ENCODE peak calls at places on chromosome 13, in seven cellular contexts. One of them, this sample, is unnamed.
A peak's percentile ranks its signal among the peaks of the same experiment; 100 is the strongest.

GRCh38 chr13:46639033-46639981 is 86.3 kb downstream of the LRCH1 start:
- DNase-seq in activated T-helper 9 cell treated with anti-CD3 and anti-CD28 coated beads, Interleukin-2, amount 50 U/mL, for 16 hours: no peak
- DNase-seq in stimulated activated CD4-positive, alpha-beta T cell treated with anti-CD3 and anti-CD28 coated beads, Interleukin-4, amount 100 ng/mL, for 1 hour: no peak
- DNase-seq in NCI-H2029 treated with DMSO at 0.1 percent for 48 hours: no peak
- DNase-seq in CD4-positive, alpha-beta memory T cell: no peak
- DNase-seq in GM20000: peak; percentile 30
- DNase-seq in naive thymus-derived CD8-positive, alpha-beta T cell: no peak
- DNase-seq in this sample: no peak

GRCh38 chr13:72164811-72165210 is 297.8 kb upstream of the DACH1 start:
- DNase-seq in activated T-helper 9 cell treated with anti-CD3 and anti-CD28 coated beads, Interleukin-2, amount 50 U/mL, for 16 hours: no peak
- DNase-seq in stimulated activated CD4-positive, alpha-beta T cell treated with anti-CD3 and anti-CD28 coated beads, Interleukin-4, amount 100 ng/mL, for 1 hour: no peak
- DNase-seq in NCI-H2029 treated with DMSO at 0.1 percent for 48 hours: no peak
- DNase-seq in CD4-positive, alpha-beta memory T cell: no peak
- DNase-seq in GM20000: no peak
- DNase-seq in naive thymus-derived CD8-positive, alpha-beta T cell: no peak
- DNase-seq in this sample: no peak

GRCh38 chr13:113053801-113054604 is 51.6 kb upstream of the F7 start:
- DNase-seq in activated T-helper 9 cell treated with anti-CD3 and anti-CD28 coated beads, Interleukin-2, amount 50 U/mL, for 16 hours: no peak
- DNase-seq in stimulated activated CD4-positive, alpha-beta T cell treated with anti-CD3 and anti-CD28 coated beads, Interleukin-4, amount 100 ng/mL, for 1 hour: no peak
- DNase-seq in NCI-H2029 treated with DMSO at 0.1 percent for 48 hours: no peak
- DNase-seq in CD4-positive, alpha-beta memory T cell: no peak
- DNase-seq in GM20000: no peak
- DNase-seq in naive thymus-derived CD8-positive, alpha-beta T cell: no peak
- DNase-seq in this sample: no peak

GRCh38 chr13:99743079-99743478 is 228.5 kb downstream of the ZIC5 start:
- DNase-seq in activated T-helper 9 cell treated with anti-CD3 and anti-CD28 coated beads, Interleukin-2, amount 50 U/mL, for 16 hours: no peak
- DNase-seq in stimulated activated CD4-positive, alpha-beta T cell treated with anti-CD3 and anti-CD28 coated beads, Interleukin-4, amount 100 ng/mL, for 1 hour: no peak
- DNase-seq in NCI-H2029 treated with DMSO at 0.1 percent for 48 hours: no peak
- DNase-seq in CD4-positive, alpha-beta memory T cell: no peak
- DNase-seq in GM20000: no peak
- DNase-seq in naive thymus-derived CD8-positive, alpha-beta T cell: no peak
- DNase-seq in this sample: no peak

GRCh38 chr13:43405457-43405856 is 381.3 kb downstream of the ENOX1 start:
- DNase-seq in activated T-helper 9 cell treated with anti-CD3 and anti-CD28 coated beads, Interleukin-2, amount 50 U/mL, for 16 hours: no peak
- DNase-seq in stimulated activated CD4-positive, alpha-beta T cell treated with anti-CD3 and anti-CD28 coated beads, Interleukin-4, amount 100 ng/mL, for 1 hour: no peak
- DNase-seq in NCI-H2029 treated with DMSO at 0.1 percent for 48 hours: no peak
- DNase-seq in CD4-positive, alpha-beta memory T cell: no peak
- DNase-seq in GM20000: no peak
- DNase-seq in naive thymus-derived CD8-positive, alpha-beta T cell: no peak
- DNase-seq in this sample: no peak

GRCh38 chr13:44902793-44903192 is 86.5 kb downstream of the NUFIP1 start:
- DNase-seq in activated T-helper 9 cell treated with anti-CD3 and anti-CD28 coated beads, Interleukin-2, amount 50 U/mL, for 16 hours: no peak
- DNase-seq in stimulated activated CD4-positive, alpha-beta T cell treated with anti-CD3 and anti-CD28 coated beads, Interleukin-4, amount 100 ng/mL, for 1 hour: no peak
- DNase-seq in NCI-H2029 treated with DMSO at 0.1 percent for 48 hours: no peak
- DNase-seq in CD4-positive, alpha-beta memory T cell: no peak
- DNase-seq in GM20000: no peak
- DNase-seq in naive thymus-derived CD8-positive, alpha-beta T cell: no peak
- DNase-seq in this sample: no peak

GRCh38 chr13:38763446-38764381 is 76.8 kb downstream of the FREM2 start:
- DNase-seq in activated T-helper 9 cell treated with anti-CD3 and anti-CD28 coated beads, Interleukin-2, amount 50 U/mL, for 16 hours: no peak
- DNase-seq in stimulated activated CD4-positive, alpha-beta T cell treated with anti-CD3 and anti-CD28 coated beads, Interleukin-4, amount 100 ng/mL, for 1 hour: no peak
- DNase-seq in NCI-H2029 treated with DMSO at 0.1 percent for 48 hours: peak; percentile 3
- DNase-seq in CD4-positive, alpha-beta memory T cell: no peak
- DNase-seq in GM20000: no peak
- DNase-seq in naive thymus-derived CD8-positive, alpha-beta T cell: no peak
- DNase-seq in this sample: peak; percentile 13

GRCh38 chr13:75830842-75831241 is 194.7 kb downstream of the LMO7 start:
- DNase-seq in activated T-helper 9 cell treated with anti-CD3 and anti-CD28 coated beads, Interleukin-2, amount 50 U/mL, for 16 hours: no peak
- DNase-seq in stimulated activated CD4-positive, alpha-beta T cell treated with anti-CD3 and anti-CD28 coated beads, Interleukin-4, amount 100 ng/mL, for 1 hour: no peak
- DNase-seq in NCI-H2029 treated with DMSO at 0.1 percent for 48 hours: no peak
- DNase-seq in CD4-positive, alpha-beta memory T cell: no peak
- DNase-seq in GM20000: no peak
- DNase-seq in naive thymus-derived CD8-positive, alpha-beta T cell: no peak
- DNase-seq in this sample: no peak

GRCh38 chr13:72180253-72180952 is 313.4 kb upstream of the DACH1 start:
- DNase-seq in activated T-helper 9 cell treated with anti-CD3 and anti-CD28 coated beads, Interleukin-2, amount 50 U/mL, for 16 hours: no peak
- DNase-seq in stimulated activated CD4-positive, alpha-beta T cell treated with anti-CD3 and anti-CD28 coated beads, Interleukin-4, amount 100 ng/mL, for 1 hour: no peak
- DNase-seq in NCI-H2029 treated with DMSO at 0.1 percent for 48 hours: no peak
- DNase-seq in CD4-positive, alpha-beta memory T cell: no peak
- DNase-seq in GM20000: no peak
- DNase-seq in naive thymus-derived CD8-positive, alpha-beta T cell: no peak
- DNase-seq in this sample: no peak

GRCh38 chr13:110617326-110618072 is 2.2 kb downstream of the NAXD start:
- DNase-seq in activated T-helper 9 cell treated with anti-CD3 and anti-CD28 coated beads, Interleukin-2, amount 50 U/mL, for 16 hours: no peak
- DNase-seq in stimulated activated CD4-positive, alpha-beta T cell treated with anti-CD3 and anti-CD28 coated beads, Interleukin-4, amount 100 ng/mL, for 1 hour: no peak
- DNase-seq in NCI-H2029 treated with DMSO at 0.1 percent for 48 hours: no peak
- DNase-seq in CD4-positive, alpha-beta memory T cell: no peak
- DNase-seq in GM20000: no peak
- DNase-seq in naive thymus-derived CD8-positive, alpha-beta T cell: no peak
- DNase-seq in this sample: no peak

GRCh38 chr13:22789916-22790315 is 390.9 kb upstream of the SGCG start:
- DNase-seq in activated T-helper 9 cell treated with anti-CD3 and anti-CD28 coated beads, Interleukin-2, amount 50 U/mL, for 16 hours: no peak
- DNase-seq in stimulated activated CD4-positive, alpha-beta T cell treated with anti-CD3 and anti-CD28 coated beads, Interleukin-4, amount 100 ng/mL, for 1 hour: no peak
- DNase-seq in NCI-H2029 treated with DMSO at 0.1 percent for 48 hours: no peak
- DNase-seq in CD4-positive, alpha-beta memory T cell: no peak
- DNase-seq in GM20000: no peak
- DNase-seq in naive thymus-derived CD8-positive, alpha-beta T cell: no peak
- DNase-seq in this sample: no peak

This sample was measured in A549.